ENCODE peak calls at places on chromosomes 3 and 15, in seven cellular contexts. G is NCI-H1048; U is naive thymus-derived CD8-positive, alpha-beta T cell; F is sciatic nerve; Z is stimulated activated CD4-positive, alpha-beta T cell treated with anti-CD3 and anti-CD28 coated beads, Interleukin-1b, Interleukin-23, amount 100 ng/mL, for 4 hours; N is CD8-positive, alpha-beta memory T cell; L is kidney tubule cell. I is an unnamed sample.
A peak's percentile ranks its signal among the peaks of the same experiment; 100 is the strongest.

GRCh38 chr3:103082501-103082900 is 647.7 kb downstream of the ZPLD1 start:
- DNase-seq in L (peak; percentile 75), F (no peak), U (no peak), N (no peak), Z (no peak), G (no peak), I (no peak)

GRCh38 chr3:16406175-16406574 is 107.3 kb downstream of the RFTN1 start:
- DNase-seq in Z (no peak), L (no peak), F (no peak), U (no peak), G (no peak), N (no peak), I (no peak)

GRCh38 chr3:112631257-112631656 is 9.7 kb downstream of the CCDC80 start:
- DNase-seq in Z (no peak), U (no peak), L (no peak), G (no peak), F (no peak), N (no peak), I (no peak)

GRCh38 chr3:7517979-7518378 is 657.1 kb downstream of the GRM7 start:
- DNase-seq in L (no peak), G (no peak), N (no peak), U (no peak), F (no peak), Z (no peak), I (peak; percentile 45)

GRCh38 chr3:141840737-141841544 is 35.5 kb upstream of the ATP1B3 start:
- DNase-seq in G (no peak), Z (no peak), F (no peak), N (no peak), U (no peak), L (no peak), I (no peak)

GRCh38 chr15:68428431-68428940 is 3.5 kb downstream of the ITGA11 start:
- DNase-seq in L (no peak), G (no peak), F (no peak), U (no peak), Z (no peak), N (no peak), I (no peak)

GRCh38 chr15:53193149-53193548 is 403.0 kb upstream of the ONECUT1 start:
- DNase-seq in G (no peak), L (peak; percentile 20), F (no peak), N (no peak), U (no peak), Z (no peak), I (no peak)

GRCh38 chr15:74667973-74668372 is 27.9 kb downstream of the EDC3 start:
- DNase-seq in F (no peak), L (no peak), N (no peak), G (no peak), Z (no peak), U (no peak), I (no peak)

GRCh38 chr3:45035441-45036301 is 9.6 kb downstream of the CLEC3B start:
- DNase-seq in N (no peak), Z (no peak), U (peak; percentile 24), G (no peak), F (peak; percentile 73), L (peak; percentile 29), I (no peak)

GRCh38 chr3:39038165-39038564 is 13.6 kb downstream of the SCN11A start:
- DNase-seq in Z (no peak), F (no peak), G (no peak), U (no peak), N (no peak), L (peak; percentile 64), I (no peak)

GRCh38 chr15:74960995-74961588 is 4.5 kb upstream of the RPP25 start:
- DNase-seq in F (no peak), Z (no peak), L (no peak), N (no peak), G (no peak), U (no peak), I (no peak)

GRCh38 chr3:197306374-197307086 is 8.1 kb upstream of the DLG1 start:
- DNase-seq in F (no peak), G (no peak), L (peak; percentile 90), U (no peak), Z (no peak), N (no peak), I (no peak)

GRCh38 chr3:157159037-157159761 is 748 bp downstream of the CCNL1 start:
- DNase-seq in U (peak; percentile 92), N (peak; percentile 91), F (peak; percentile 77), Z (peak; percentile 60), L (peak; percentile 75), G (no peak), I (peak; percentile 70)

GRCh38 chr15:56491110-56491722 is 26.3 kb upstream of the MNS1 start:
- DNase-seq in Z (peak; percentile 28), G (peak; percentile 40), L (peak; percentile 74), U (peak; percentile 47), N (peak; percentile 62), F (peak; percentile 79), I (peak; percentile 81)

GRCh38 chr3:64214002-64214696 is 11.1 kb downstream of the PRICKLE2 start:
- DNase-seq in U (no peak), L (peak; percentile 48), N (no peak), G (no peak), F (peak; percentile 88), Z (no peak), I (no peak)

GRCh38 chr15:25090073-25090733 is 135.4 kb downstream of the SNRPN start:
- DNase-seq in N (no peak), Z (no peak), G (no peak), U (no peak), L (no peak), F (no peak), I (no peak)

GRCh38 chr3:127679534-127680145 is 6.9 kb downstream of the ABTB1 start:
- DNase-seq in Z (no peak), G (no peak), N (no peak), U (no peak), F (peak; percentile 57), L (no peak), I (peak; percentile 7)

GRCh38 chr15:69762373-69763148 is 309.9 kb downstream of the RPLP1 start:
- DNase-seq in U (no peak), N (no peak), G (no peak), Z (no peak), F (no peak), L (no peak), I (peak; percentile 87)

GRCh38 chr15:68552773-68553172 is 26.0 kb upstream of the CORO2B start:
- DNase-seq in F (no peak), L (peak; percentile 84), Z (no peak), N (no peak), G (no peak), U (no peak), I (no peak)

GRCh38 chr3:84946240-84946639 is 12.5 kb upstream of the CADM2 start:
- DNase-seq in U (no peak), L (no peak), G (no peak), N (no peak), Z (no peak), F (no peak), I (no peak)

GRCh38 chr3:160885791-160886286 is 129.8 kb downstream of the PPM1L start:
- DNase-seq in G (no peak), L (peak; percentile 41), U (no peak), F (peak; percentile 72), N (no peak), Z (no peak), I (peak; percentile 92)

GRCh38 chr15:91238664-91239428 is 138.8 kb downstream of the SV2B start:
- DNase-seq in U (no peak), Z (no peak), L (no peak), F (no peak), N (no peak), G (no peak), I (no peak)

GRCh38 chr15:89984421-89985010 is 16.6 kb upstream of the ZNF710 start:
- DNase-seq in F (no peak), L (no peak), Z (no peak), U (no peak), N (no peak), G (no peak), I (no peak)

GRCh38 chr15:53288542-53288941 is 470.9 kb downstream of the WDR72 start:
- DNase-seq in L (no peak), Z (no peak), G (no peak), N (no peak), F (no peak), U (no peak), I (no peak)

GRCh38 chr3:12384451-12385233 is 95.8 kb downstream of the PPARG start:
- DNase-seq in U (no peak), G (no peak), F (no peak), Z (no peak), L (no peak), N (no peak), I (no peak)

GRCh38 chr15:56468271-56468912 is 3.5 kb upstream of the MNS1 start:
- DNase-seq in Z (no peak), N (no peak), L (peak; percentile 61), U (peak; percentile 39), F (no peak), G (no peak), I (no peak)

GRCh38 chr15:44798815-44799214 is 62.5 kb downstream of the TRIM69 start:
- DNase-seq in N (no peak), U (no peak), G (no peak), L (no peak), F (no peak), Z (no peak), I (peak; percentile 42)

GRCh38 chr3:168002786-168003368 is 92.8 kb downstream of the GOLIM4 start:
- DNase-seq in L (peak; percentile 83), N (no peak), Z (no peak), G (no peak), F (no peak), U (no peak), I (no peak)

GRCh38 chr3:151992326-151993041 is 119.0 kb downstream of the SUCNR1 start:
- DNase-seq in U (no peak), G (no peak), L (no peak), F (no peak), N (no peak), Z (no peak), I (no peak)

GRCh38 chr3:194197396-194197960 is 61.5 kb downstream of the HES1 start:
- DNase-seq in U (no peak), N (no peak), Z (no peak), F (no peak), L (no peak), G (no peak), I (no peak)

GRCh38 chr3:62622553-62623174 is 249.3 kb upstream of the FEZF2 start:
- DNase-seq in U (peak; percentile 3), G (peak; percentile 10), L (peak; percentile 49), N (no peak), Z (no peak), F (no peak), I (peak; percentile 8)

GRCh38 chr3:190120161-190121060 is at the start of gene P3H2:
- DNase-seq in Z (no peak), N (no peak), G (peak; percentile 49), U (no peak), F (peak; percentile 83), L (peak; percentile 95), I (peak; percentile 73)

GRCh38 chr3:165753560-165753959 is 83.7 kb downstream of the BCHE start:
- DNase-seq in G (no peak), U (no peak), F (no peak), N (no peak), Z (no peak), L (peak; percentile 54), I (no peak)

GRCh38 chr3:148379763-148380162 is 317.9 kb upstream of the AGTR1 start:
- DNase-seq in L (peak; percentile 60), U (no peak), Z (no peak), F (no peak), G (no peak), N (no peak), I (peak; percentile 8)

GRCh38 chr15:90620379-90621134 is 90.8 kb downstream of the CRTC3 start:
- DNase-seq in Z (no peak), L (no peak), F (no peak), U (peak; percentile 34), G (no peak), N (no peak), I (no peak)

GRCh38 chr15:51982013-51982769 is 10.6 kb upstream of the LEO1 start:
- DNase-seq in F (no peak), U (peak; percentile 72), G (no peak), Z (peak; percentile 17), N (peak; percentile 53), L (peak; percentile 68), I (no peak)

GRCh38 chr3:153209596-153209995 is 47.6 kb downstream of the RAP2B start:
- DNase-seq in Z (no peak), G (no peak), L (peak; percentile 97), N (no peak), U (no peak), F (no peak), I (no peak)

GRCh38 chr15:101296418-101297405 is 1.7 kb upstream of the SNRPA1 start:
- DNase-seq in F (peak; percentile 28), N (no peak), G (no peak), U (no peak), Z (no peak), L (no peak), I (no peak)